ENCODE peak calls at places on chromosomes 4 and X, in nine cellular contexts. F, M, C, A, Z, O, I, L and H are unnamed samples.

GRCh38 chrX:25144043-25144940 is 128.5 kb upstream of the ARX start:
- DNase-seq in F (peak; percentile 21), M (no peak), C (peak; percentile 87), A (peak; percentile 85), Z (no peak), O (peak; percentile 45), I (peak; percentile 48), L (peak; percentile 55), H (no peak)

GRCh38 chr4:148442830-148443549 is 776 bp upstream of the NR3C2 start:
- DNase-seq in F (no peak), M (no peak), C (no peak), A (no peak), Z (no peak), O (no peak), I (peak; percentile 39), L (no peak), H (peak; percentile 10)

GRCh38 chrX:17033225-17033624 is 86.8 kb downstream of the REPS2 start:
- DNase-seq in F (no peak), M (no peak), C (no peak), A (no peak), Z (no peak), O (no peak), I (no peak), L (no peak), H (no peak)

GRCh38 chr4:1008840-1009646 is 2.4 kb upstream of the FGFRL1 start:
- DNase-seq in F (no peak), M (no peak), C (peak; percentile 79), A (no peak), Z (peak; percentile 20), O (peak; percentile 52), I (no peak), L (no peak), H (no peak)

GRCh38 chrX:21800344-21800770 is 39.1 kb upstream of the MBTPS2 start:
- DNase-seq in F (peak; percentile 1), M (no peak), C (no peak), A (no peak), Z (no peak), O (no peak), I (no peak), L (no peak), H (no peak)

GRCh38 chrX:119734897-119735339 is 23.5 kb upstream of the SOWAHD start:
- DNase-seq in F (no peak), M (no peak), C (no peak), A (no peak), Z (no peak), O (peak; percentile 35), I (peak; percentile 69), L (no peak), H (no peak)

GRCh38 chr4:1871471-1872021 is 353 bp downstream of the NSD2 start:
- DNase-seq in F (no peak), M (no peak), C (peak; percentile 77), A (no peak), Z (no peak), O (no peak), I (peak; percentile 40), L (no peak), H (no peak)

GRCh38 chrX:35622021-35622420 is 176.1 kb upstream of the MAGEB16 start:
- DNase-seq in F (peak; percentile 44), M (no peak), C (no peak), A (no peak), Z (no peak), O (no peak), I (no peak), L (no peak), H (no peak)

GRCh38 chr4:158428242-158428641 is 93.4 kb upstream of the RXFP1 start:
- DNase-seq in F (no peak), M (no peak), C (no peak), A (no peak), Z (no peak), O (no peak), I (no peak), L (peak; percentile 12), H (no peak)

GRCh38 chr4:1703880-1704279 is 8.2 kb downstream of the SLBP start:
- DNase-seq in F (no peak), M (no peak), C (no peak), A (no peak), Z (no peak), O (no peak), I (no peak), L (no peak), H (no peak)

GRCh38 chr4:152220201-152220666 is 315.7 kb downstream of the FBXW7 start:
- DNase-seq in F (peak; percentile 65), M (no peak), C (no peak), A (no peak), Z (no peak), O (no peak), I (no peak), L (peak; percentile 65), H (no peak)

GRCh38 chr4:147491076-147491475 is 10.2 kb downstream of the EDNRA start:
- DNase-seq in F (no peak), M (no peak), C (no peak), A (no peak), Z (no peak), O (no peak), I (no peak), L (no peak), H (no peak)

GRCh38 chrX:39974228-39974627 is 123.5 kb downstream of the BCOR start:
- DNase-seq in F (no peak), M (no peak), C (peak; percentile 79), A (no peak), Z (no peak), O (no peak), I (no peak), L (no peak), H (no peak)

GRCh38 chrX:3075959-3076358 is 34.7 kb downstream of the ARSF start:
- DNase-seq in F (no peak), M (no peak), C (no peak), A (no peak), Z (no peak), O (no peak), I (no peak), L (no peak), H (no peak)

GRCh38 chr4:77047037-77047436 is 28.8 kb downstream of the CCNI start:
- DNase-seq in F (no peak), M (no peak), C (no peak), A (no peak), Z (no peak), O (no peak), I (no peak), L (no peak), H (no peak)

GRCh38 chr4:150381671-150382427 is 200.1 kb upstream of the MAB21L2 start:
- DNase-seq in F (no peak), M (no peak), C (no peak), A (no peak), Z (no peak), O (no peak), I (no peak), L (no peak), H (no peak)

GRCh38 chrX:101237041-101237440 is 17.5 kb downstream of the DRP2 start:
- DNase-seq in F (no peak), M (no peak), C (no peak), A (no peak), Z (no peak), O (no peak), I (no peak), L (no peak), H (no peak)